ENCODE peak calls at places on chromosomes 4 and X, in five cellular contexts. X is heart right ventricle, K is anterior cingulate cortex, F is LHCN-M2, M is GM04504. U is an unnamed sample.

GRCh38 chr4:153579410-153579809 is 104.7 kb upstream of the TLR2 start:
- DNase-seq in K (no peak), X (no peak), F (no peak), M (no peak), U (no peak)

GRCh38 chrX:45668686-45669443 is 468.2 kb upstream of the DIPK2B start:
- DNase-seq in F (peak; percentile 94), X (no peak), K (no peak), M (peak; percentile 77), U (no peak)

GRCh38 chr4:82797591-82798081 is 960 bp downstream of the SCD5 start:
- DNase-seq in X (peak; percentile 22), K (peak; percentile 55), F (no peak), M (no peak), U (peak; percentile 51)

GRCh38 chrX:149541521-149542047 is 772 bp downstream of the EOLA1 start:
- DNase-seq in M (no peak), K (no peak), F (no peak), X (no peak), U (peak; percentile 19)

GRCh38 chr4:37902212-37902611 is 11.3 kb downstream of the TBC1D1 start:
- DNase-seq in M (no peak), K (no peak), X (no peak), F (no peak), U (no peak)

GRCh38 chr4:112296949-112297483 is at the start of gene ALPK1:
- DNase-seq in F (peak; percentile 89), X (no peak), K (no peak), M (peak; percentile 77), U (no peak)

GRCh38 chrX:69018416-69019072 is 146.7 kb downstream of the PJA1 start:
- DNase-seq in X (no peak), K (no peak), M (no peak), F (no peak), U (no peak)

GRCh38 chr4:150949943-150950342 is 65.1 kb downstream of the LRBA start:
- DNase-seq in K (no peak), X (no peak), M (no peak), F (no peak), U (no peak)

GRCh38 chr4:836781-837301 is 10.9 kb upstream of the CPLX1 start:
- DNase-seq in F (no peak), X (no peak), M (no peak), K (no peak), U (peak; percentile 13)

GRCh38 chrX:2414384-2414783 is 86.4 kb downstream of the DHRSX start:
- DNase-seq in M (no peak), F (no peak), K (no peak), X (no peak), U (no peak)

GRCh38 chrX:10242036-10242435 is 85.3 kb downstream of the CLCN4 start:
- DNase-seq in M (no peak), K (no peak), X (no peak), F (no peak), U (no peak)

GRCh38 chrX:154542723-154543424 is 3.8 kb downstream of the G6PD start:
- DNase-seq in M (no peak), F (no peak), K (peak; percentile 19), X (no peak), U (no peak)

GRCh38 chrX:18864390-18864920 is 119.5 kb downstream of the PHKA2 start:
- DNase-seq in K (no peak), X (no peak), M (no peak), F (no peak), U (no peak)

GRCh38 chr4:77188498-77189187 is 31.6 kb downstream of the CCNG2 start:
- DNase-seq in F (no peak), X (no peak), M (no peak), K (peak; percentile 9), U (no peak)

GRCh38 chr4:109977854-109978501 is 65.3 kb downstream of the EGF start:
- DNase-seq in F (peak; percentile 61), X (no peak), M (no peak), K (no peak), U (no peak)

GRCh38 chrX:154441984-154442707 is 1.8 kb upstream of the FAM50A start:
- DNase-seq in X (no peak), K (no peak), F (no peak), M (no peak), U (no peak)

U was measured in glutamatergic neuron.